ENCODE peak calls at places on chromosomes 13 and 19, in seven cellular contexts. E is ELR; S is activated T-helper 9 cell treated with anti-CD3 and anti-CD28 coated beads, Interleukin-2, amount 50 U/mL, for 16 hours; A is NCI-H2081; L is HT1080; I is GM10248; K is fibroblast of lung. J is an unnamed sample.

GRCh38 chr13:108917581-108917980 is 288.2 kb downstream of the MYO16 start:
- DNase-seq in S (no peak), I (no peak), E (peak), A (peak), K (peak), L (no peak), J (no peak)

GRCh38 chr13:110341445-110342247 is 34.6 kb downstream of the COL4A2 start:
- DNase-seq in I (peak), S (no peak), L (no peak), E (no peak), A (peak), K (peak), J (no peak)

GRCh38 chr19:3270908-3271307 is 46.4 kb downstream of the CELF5 start:
- DNase-seq in A (peak), L (peak), K (peak), I (no peak), S (no peak), E (peak), J (peak)

GRCh38 chr13:37701306-37701705 is 102.7 kb upstream of the POSTN start:
- DNase-seq in I (no peak), E (peak), S (no peak), L (peak), K (peak), A (no peak), J (no peak)

GRCh38 chr19:17966497-17967257 is at the start of gene KCNN1:
- DNase-seq in I (peak), E (no peak), K (no peak), A (no peak), L (no peak), S (no peak), J (no peak)

GRCh38 chr13:52356327-52356726 is 49.6 kb downstream of the THSD1 start:
- DNase-seq in A (no peak), K (peak), L (peak), S (no peak), I (no peak), E (peak), J (no peak)

GRCh38 chr19:48638831-48639381 is 1.7 kb upstream of the DBP start:
- DNase-seq in E (no peak), L (no peak), I (no peak), A (no peak), K (no peak), S (no peak), J (no peak)

GRCh38 chr19:29162694-29163093 is 50.3 kb downstream of the UQCRFS1 start:
- DNase-seq in S (no peak), K (no peak), L (no peak), E (no peak), A (no peak), I (no peak), J (no peak)

GRCh38 chr13:66974174-66974573 is 256.0 kb downstream of the PCDH9 start:
- DNase-seq in A (no peak), L (no peak), K (no peak), E (no peak), I (no peak), S (no peak), J (no peak)

GRCh38 chr19:57537953-57538547 is 10.9 kb downstream of the ZNF549 start:
- DNase-seq in K (peak), I (no peak), A (no peak), L (no peak), E (no peak), S (no peak), J (no peak)

GRCh38 chr19:45820413-45821102 is 5.5 kb upstream of the RSPH6A start:
- DNase-seq in S (no peak), L (no peak), E (no peak), K (no peak), A (no peak), I (no peak), J (no peak)

GRCh38 chr13:81275666-81276258 is 934.8 kb upstream of the SPRY2 start:
- DNase-seq in K (no peak), I (no peak), E (peak), L (no peak), S (no peak), A (no peak), J (no peak)

GRCh38 chr19:6464070-6464873 is at the start of gene CRB3:
- DNase-seq in I (no peak), A (peak), E (no peak), S (peak), L (no peak), K (no peak), J (peak)

GRCh38 chr13:100944791-100945345 is 270.3 kb upstream of the TMTC4 start:
- DNase-seq in E (no peak), L (no peak), S (no peak), I (no peak), A (no peak), K (no peak), J (no peak)

GRCh38 chr19:46755853-46756543 is 9.7 kb upstream of the STRN4 start:
- DNase-seq in I (no peak), A (no peak), E (no peak), S (no peak), L (no peak), K (no peak), J (no peak)

GRCh38 chr13:33448889-33449288 is 163.3 kb upstream of the STARD13 start:
- DNase-seq in S (no peak), K (no peak), L (no peak), I (no peak), A (no peak), E (no peak), J (no peak)

GRCh38 chr13:34730966-34731365 is 211.1 kb upstream of the NBEA start:
- DNase-seq in A (no peak), K (peak), S (no peak), E (no peak), I (no peak), L (no peak), J (no peak)

GRCh38 chr13:27353166-27353583 is 71.2 kb upstream of the GTF3A start:
- DNase-seq in L (peak), A (no peak), K (peak), S (no peak), E (peak), I (peak), J (no peak)

GRCh38 chr13:114019367-114019766 is 45.5 kb upstream of the C13orf46 start:
- DNase-seq in K (no peak), A (no peak), L (peak), E (peak), I (no peak), S (peak), J (peak)

GRCh38 chr19:10670187-10670586 is 16.0 kb downstream of the ILF3 start:
- DNase-seq in L (no peak), S (no peak), E (no peak), I (no peak), A (no peak), K (no peak), J (no peak)

GRCh38 chr13:52850396-52851152 is 2.1 kb upstream of the PCDH8 start:
- DNase-seq in I (peak), L (peak), K (peak), A (peak), S (no peak), E (peak), J (no peak)

GRCh38 chr19:31340059-31341025 is 8.9 kb downstream of the TSHZ3 start:
- DNase-seq in E (no peak), I (no peak), S (no peak), L (no peak), K (peak), A (no peak), J (no peak)

GRCh38 chr13:20703785-20704458 is 423 bp downstream of the IL17D start:
- DNase-seq in S (peak), L (peak), E (peak), I (peak), A (peak), K (peak), J (peak)

GRCh38 chr13:111508902-111509509 is 188.6 kb downstream of the TEX29 start:
- DNase-seq in K (no peak), S (no peak), L (no peak), A (no peak), E (no peak), I (no peak), J (no peak)

J was measured in activated CD4-positive, CD25-positive, alpha-beta regulatory T cell treated with anti-CD3 and anti-CD28 coated beads, Interleukin-2, amount 50 U/mL, for 72 hours.